ENCODE peak calls at places on chromosomes 1 and 21, in five cellular contexts. E is left lung, O is T-helper 17 cell, K is heart right ventricle, S is COR-L47. Z is an unnamed sample.

GRCh38 chr1:159854693-159855192 is 7.7 kb downstream of the VSIG8 start:
- DNase-seq in E (peak), O (peak), S (peak), K (peak), Z (peak)

GRCh38 chr1:49397086-49397485 is 620.4 kb upstream of the BEND5 start:
- DNase-seq in K (no peak), S (no peak), O (no peak), E (no peak), Z (no peak)

GRCh38 chr1:7586031-7586941 is 184.8 kb upstream of the VAMP3 start:
- DNase-seq in O (no peak), S (no peak), K (no peak), E (peak), Z (no peak)

GRCh38 chr21:28272272-28272992 is 720.2 kb downstream of the LTN1 start:
- DNase-seq in E (no peak), S (no peak), K (no peak), O (no peak), Z (peak)

GRCh38 chr1:17281775-17282181 is 26.2 kb upstream of the PADI4 start:
- DNase-seq in O (no peak), S (no peak), E (peak), K (no peak), Z (no peak)

GRCh38 chr1:245810181-245810727 is 655.5 kb downstream of the KIF26B start:
- DNase-seq in E (no peak), K (no peak), O (no peak), S (no peak), Z (no peak)

GRCh38 chr1:163213626-163214025 is 10.9 kb upstream of the RGS5 start:
- DNase-seq in K (no peak), E (no peak), S (no peak), O (no peak), Z (no peak)

GRCh38 chr1:7510389-7510931 is 260.6 kb upstream of the VAMP3 start:
- DNase-seq in O (no peak), K (no peak), E (no peak), S (no peak), Z (no peak)

GRCh38 chr1:163248064-163248463 is 45.3 kb upstream of the RGS5 start:
- DNase-seq in S (no peak), E (no peak), O (no peak), K (no peak), Z (no peak)

GRCh38 chr1:31579374-31579773 is 3.1 kb downstream of the TINAGL1 start:
- DNase-seq in E (peak), O (no peak), S (no peak), K (peak), Z (peak)

GRCh38 chr1:56123421-56123820 is 455.9 kb downstream of the PLPP3 start:
- DNase-seq in S (no peak), E (no peak), K (no peak), O (no peak), Z (peak)

GRCh38 chr1:171787686-171788480 is 6.4 kb downstream of the METTL13 start:
- DNase-seq in K (no peak), S (no peak), E (no peak), O (no peak), Z (no peak)

GRCh38 chr1:156697481-156697880 is 7.9 kb downstream of the CRABP2 start:
- DNase-seq in O (no peak), E (peak), K (no peak), S (no peak), Z (no peak)

GRCh38 chr1:25544819-25545218 is 1.4 kb downstream of the LDLRAP1 start:
- DNase-seq in K (peak), S (no peak), E (no peak), O (no peak), Z (no peak)

GRCh38 chr1:94757931-94758330 is 62.2 kb upstream of the SLC44A3 start:
- DNase-seq in E (no peak), S (no peak), O (no peak), K (peak), Z (peak)

GRCh38 chr1:40385437-40386310 is 12.1 kb downstream of the SMAP2 start:
- DNase-seq in K (no peak), E (no peak), O (no peak), S (no peak), Z (peak)

GRCh38 chr1:47564570-47564969 is 126.7 kb downstream of the FOXD2 start:
- DNase-seq in E (no peak), S (no peak), K (no peak), O (no peak), Z (no peak)

GRCh38 chr1:230548357-230548756 is 93.9 kb upstream of the COG2 start:
- DNase-seq in K (no peak), S (peak), O (no peak), E (no peak), Z (no peak)

GRCh38 chr1:156493154-156493631 is 7.4 kb downstream of the MEF2D start:
- DNase-seq in K (no peak), S (no peak), E (no peak), O (no peak), Z (no peak)

GRCh38 chr1:234997201-234998173 is 131.2 kb downstream of the TOMM20 start:
- DNase-seq in O (no peak), K (peak), E (peak), S (peak), Z (peak)

GRCh38 chr1:242522304-242522945 is 2.1 kb downstream of the PLD5 start:
- DNase-seq in O (no peak), E (no peak), K (no peak), S (no peak), Z (no peak)